ENCODE peak calls at places on chromosomes 1 and 21, in seven cellular contexts. A, Y, L, G, H, M and E are unnamed samples.

GRCh38 chr1:61067446-61067845 is 14.9 kb upstream of the NFIA start:
- DNase-seq in L (no peak), Y (no peak), H (no peak), M (no peak), G (no peak), A (no peak), E (no peak)

GRCh38 chr1:33436557-33437296 is 5.8 kb upstream of the PHC2 start:
- DNase-seq in A (no peak), M (no peak), Y (no peak), H (no peak), G (no peak), L (no peak), E (no peak)

GRCh38 chr1:1781526-1781903 is 3.2 kb upstream of the NADK start:
- DNase-seq in G (no peak), M (peak; percentile 41), Y (peak; percentile 15), L (no peak), H (no peak), A (no peak), E (no peak)

GRCh38 chr1:60265560-60266535 is 192.3 kb upstream of the C1orf87 start:
- DNase-seq in M (no peak), H (no peak), G (no peak), Y (no peak), L (peak; percentile 88), A (no peak), E (no peak)

GRCh38 chr1:25562101-25562927 is 18.9 kb downstream of the LDLRAP1 start:
- DNase-seq in H (peak; percentile 95), M (no peak), Y (no peak), G (no peak), L (no peak), A (peak; percentile 66), E (no peak)

GRCh38 chr21:42731264-42732032 is 78.0 kb downstream of the PDE9A start:
- DNase-seq in L (no peak), G (no peak), A (no peak), Y (no peak), M (peak; percentile 94), H (no peak), E (no peak)

GRCh38 chr1:66438062-66438970 is 95.6 kb upstream of the SGIP1 start:
- DNase-seq in Y (no peak), A (no peak), M (no peak), H (no peak), L (peak; percentile 55), G (no peak), E (no peak)

GRCh38 chr1:178530037-178530402 is 17.1 kb downstream of the TEX35 start:
- DNase-seq in H (no peak), A (no peak), G (no peak), M (no peak), Y (no peak), L (peak; percentile 79), E (no peak)